ENCODE peak calls at places on chromosomes 12 and 14, in six cellular contexts. W is activated T-cell treated with anti-CD3 and anti-CD28 coated beads, Interleukin-2, amount 50 U/mL, for 72 hours; U is stimulated activated CD4-positive, alpha-beta T cell treated with anti-CD3 and anti-CD28 coated beads, Interleukin-4, amount 100 ng/mL, for 1 hour; M is hypothalamus; I is sciatic nerve; Q is T-helper 2 cell. O is an unnamed sample.

GRCh38 chr14:96162741-96163140 is 41.9 kb upstream of the BDKRB2 start:
- DNase-seq in W (no peak), U (no peak), M (no peak), I (peak), Q (no peak), O (no peak)

GRCh38 chr12:89351489-89352241 is 636 bp downstream of the DUSP6 start:
- DNase-seq in W (peak), U (peak), M (no peak), I (no peak), Q (peak), O (peak)

GRCh38 chr12:108850854-108851573 is 6.4 kb downstream of the SSH1 start:
- DNase-seq in W (no peak), U (no peak), M (peak), I (no peak), Q (no peak), O (no peak)

GRCh38 chr12:45214739-45215418 is 1.0 kb upstream of the ANO6 start:
- DNase-seq in W (no peak), U (no peak), M (no peak), I (no peak), Q (peak), O (no peak)

GRCh38 chr12:4169522-4169921 is 104.0 kb upstream of the CCND2 start:
- DNase-seq in W (no peak), U (no peak), M (no peak), I (no peak), Q (no peak), O (no peak)

GRCh38 chr14:66623838-66624237 is 115.9 kb downstream of the GPHN start:
- DNase-seq in W (no peak), U (no peak), M (no peak), I (no peak), Q (no peak), O (no peak)

GRCh38 chr12:57899010-57899662 is 42.2 kb upstream of the ATP23 start:
- DNase-seq in W (peak), U (peak), M (no peak), I (no peak), Q (peak), O (peak)

GRCh38 chr14:61211476-61212262 is 69.5 kb downstream of the TMEM30B start:
- DNase-seq in W (no peak), U (no peak), M (no peak), I (no peak), Q (no peak), O (no peak)

GRCh38 chr14:58789106-58789505 is 151.3 kb downstream of the DACT1 start:
- DNase-seq in W (no peak), U (no peak), M (no peak), I (no peak), Q (no peak), O (no peak)

O was measured in upper lobe of right lung.